ENCODE peak calls at places on chromosomes 3 and 15, in five cellular contexts. M, P, L, Q and N are unnamed samples.

GRCh38 chr3:186109897-186110803 is 1.3 kb upstream of the ETV5 start:
- DNase-seq in M (peak), P (peak), L (peak), Q (peak), N (no peak)

GRCh38 chr15:80776420-80777045 is 2.6 kb upstream of the CEMIP start:
- DNase-seq in M (peak), P (peak), L (peak), Q (peak), N (peak)

GRCh38 chr3:99012051-99012450 is 110.6 kb upstream of the DCBLD2 start:
- DNase-seq in M (no peak), P (no peak), L (peak), Q (no peak), N (no peak)

GRCh38 chr3:128969993-128970740 is 23.7 kb downstream of the CFAP92 start:
- DNase-seq in M (peak), P (peak), L (peak), Q (no peak), N (peak)

GRCh38 chr3:121601212-121601812 is 8.1 kb downstream of the FBXO40 start:
- DNase-seq in M (no peak), P (no peak), L (no peak), Q (no peak), N (no peak)

GRCh38 chr3:111151438-111151837 is 79.8 kb downstream of the NECTIN3 start:
- DNase-seq in M (no peak), P (peak), L (peak), Q (peak), N (no peak)

GRCh38 chr15:83206387-83206970 is 1.1 kb downstream of the HDGFL3 start:
- DNase-seq in M (no peak), P (no peak), L (peak), Q (no peak), N (peak)

GRCh38 chr3:104080228-104080627 is 1286.5 kb upstream of the ALCAM start:
- DNase-seq in M (no peak), P (no peak), L (no peak), Q (no peak), N (no peak)

GRCh38 chr15:65333441-65333820 is 29.0 kb downstream of the RNU5B-1 start:
- DNase-seq in M (peak), P (no peak), L (no peak), Q (no peak), N (no peak)

GRCh38 chr15:36645106-36645505 is 65.7 kb downstream of the CDIN1 start:
- DNase-seq in M (no peak), P (no peak), L (peak), Q (no peak), N (no peak)

GRCh38 chr3:99895106-99895705 is 77.5 kb downstream of the CMSS1 start:
- DNase-seq in M (no peak), P (no peak), L (no peak), Q (no peak), N (no peak)